ENCODE peak calls at places on chromosomes 6 and 20, in four cellular contexts. Q, S, T and Y are unnamed samples.

GRCh38 chr6:27019651-27020552 is 227.6 kb upstream of the PRSS16 start:
- DNase-seq in Q (peak; percentile 76), S (peak; percentile 89), T (peak; percentile 89), Y (peak; percentile 91)

GRCh38 chr6:11613858-11614257 is 76.3 kb downstream of the TMEM170B start:
- DNase-seq in Q (no peak), S (no peak), T (no peak), Y (no peak)

GRCh38 chr6:166691199-166691598 is 64.1 kb upstream of the RPS6KA2 start:
- DNase-seq in Q (no peak), S (no peak), T (peak; percentile 45), Y (no peak)

GRCh38 chr6:167643716-167644115 is 183.0 kb upstream of the AFDN start:
- DNase-seq in Q (no peak), S (no peak), T (no peak), Y (no peak)

GRCh38 chr20:56343861-56344381 is 14.9 kb upstream of the FAM210B start:
- DNase-seq in Q (peak; percentile 51), S (peak; percentile 56), T (no peak), Y (no peak)

GRCh38 chr6:111480988-111481830 is 1.8 kb downstream of the REV3L start:
- DNase-seq in Q (no peak), S (no peak), T (no peak), Y (no peak)

GRCh38 chr6:361411-362132 is 30.0 kb upstream of the IRF4 start:
- DNase-seq in Q (no peak), S (no peak), T (no peak), Y (no peak)

GRCh38 chr6:161074496-161075140 is 83.0 kb downstream of the MAP3K4 start:
- DNase-seq in Q (no peak), S (no peak), T (no peak), Y (no peak)

GRCh38 chr20:58640446-58640845 is 10.6 kb upstream of the STX16 start:
- DNase-seq in Q (no peak), S (no peak), T (no peak), Y (no peak)

GRCh38 chr6:142647436-142648389 is 297.3 kb downstream of the HIVEP2 start:
- DNase-seq in Q (no peak), S (no peak), T (no peak), Y (no peak)

GRCh38 chr6:170445487-170445886 is 107.6 kb downstream of the PSMB1 start:
- DNase-seq in Q (no peak), S (no peak), T (no peak), Y (no peak)

GRCh38 chr20:5309971-5310370 is 6.8 kb downstream of the PROKR2 start:
- DNase-seq in Q (no peak), S (no peak), T (no peak), Y (no peak)

GRCh38 chr6:148524509-148524908 is 181.9 kb downstream of the SASH1 start:
- DNase-seq in Q (no peak), S (no peak), T (no peak), Y (no peak)

GRCh38 chr20:53984781-53985518 is 85.4 kb downstream of the BCAS1 start:
- DNase-seq in Q (no peak), S (no peak), T (no peak), Y (no peak)

GRCh38 chr6:11538049-11538798 is 675 bp downstream of the TMEM170B start:
- DNase-seq in Q (peak; percentile 30), S (peak; percentile 41), T (no peak), Y (no peak)

GRCh38 chr6:132527791-132528190 is 10.3 kb upstream of the TAAR9 start:
- DNase-seq in Q (no peak), S (no peak), T (no peak), Y (no peak)

GRCh38 chr6:145756170-145756662 is 20.9 kb upstream of the EPM2A start:
- DNase-seq in Q (no peak), S (peak; percentile 34), T (peak; percentile 63), Y (no peak)

GRCh38 chr6:114342826-114343781 is at the start of gene HS3ST5:
- DNase-seq in Q (no peak), S (peak; percentile 25), T (no peak), Y (no peak)

GRCh38 chr6:161128680-161129196 is 137.2 kb downstream of the MAP3K4 start:
- DNase-seq in Q (no peak), S (no peak), T (no peak), Y (no peak)

GRCh38 chr6:13194852-13195251 is 133.5 kb downstream of the TBC1D7 start:
- DNase-seq in Q (peak; percentile 40), S (no peak), T (peak; percentile 43), Y (peak; percentile 11)

GRCh38 chr6:4253604-4254211 is 118.3 kb upstream of the ECI2 start:
- DNase-seq in Q (peak; percentile 32), S (peak; percentile 17), T (peak; percentile 51), Y (peak; percentile 46)

GRCh38 chr6:123091091-123091895 is 95.3 kb downstream of the CLVS2 start:
- DNase-seq in Q (peak; percentile 27), S (no peak), T (no peak), Y (no peak)

GRCh38 chr6:6909111-6909510 is 198.7 kb upstream of the RREB1 start:
- DNase-seq in Q (no peak), S (no peak), T (no peak), Y (no peak)

GRCh38 chr6:27078734-27079357 is 168.7 kb upstream of the PRSS16 start:
- DNase-seq in Q (peak; percentile 31), S (peak; percentile 45), T (peak; percentile 42), Y (peak; percentile 43)

GRCh38 chr6:113825776-113826175 is 31.4 kb upstream of the MARCKS start:
- DNase-seq in Q (peak; percentile 90), S (peak; percentile 93), T (peak; percentile 35), Y (peak; percentile 70)

GRCh38 chr6:37699138-37699766 is 1.6 kb upstream of the MDGA1 start:
- DNase-seq in Q (peak; percentile 64), S (no peak), T (no peak), Y (no peak)

GRCh38 chr20:9838035-9838377 is 870 bp downstream of the PAK5 start:
- DNase-seq in Q (no peak), S (no peak), T (no peak), Y (no peak)

GRCh38 chr20:64119301-64119680 is 11.9 kb upstream of the NPBWR2 start:
- DNase-seq in Q (no peak), S (no peak), T (no peak), Y (no peak)

GRCh38 chr6:165847407-165848098 is 184.5 kb upstream of the PDE10A start:
- DNase-seq in Q (peak; percentile 60), S (no peak), T (peak; percentile 27), Y (no peak)

GRCh38 chr20:17825949-17826843 is 126.4 kb downstream of the BANF2 start:
- DNase-seq in Q (no peak), S (no peak), T (no peak), Y (no peak)

GRCh38 chr20:63151554-63152321 is 64.2 kb downstream of the YTHDF1 start:
- DNase-seq in Q (no peak), S (no peak), T (no peak), Y (no peak)

GRCh38 chr6:93407186-93407585 is 12.2 kb downstream of the EPHA7 start:
- DNase-seq in Q (no peak), S (no peak), T (no peak), Y (no peak)

GRCh38 chr6:35166160-35166919 is 25.2 kb upstream of the TCP11 start:
- DNase-seq in Q (peak; percentile 35), S (no peak), T (no peak), Y (no peak)

GRCh38 chr20:4905195-4905594 is 96.1 kb downstream of the SLC23A2 start:
- DNase-seq in Q (no peak), S (no peak), T (no peak), Y (no peak)

DNA sequence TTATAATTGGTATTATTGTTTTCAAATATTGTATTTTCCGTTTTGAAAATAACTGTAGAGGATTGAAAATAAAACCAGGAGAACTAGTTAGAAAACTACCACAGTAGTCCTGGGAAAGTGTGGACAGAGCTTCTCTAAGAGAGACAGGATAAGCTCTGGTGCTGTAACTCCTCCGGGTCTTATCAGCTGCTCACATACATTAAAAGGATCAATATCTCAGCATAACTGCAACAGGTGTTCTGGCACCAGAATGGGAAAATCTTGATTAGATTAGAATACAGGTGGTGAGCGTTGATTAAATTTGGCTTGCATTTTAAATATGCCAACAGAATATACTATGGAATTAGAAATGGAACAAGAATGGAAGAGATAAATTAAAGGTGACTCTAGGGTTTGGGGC is 1138.9 kb upstream of the ADGRB3 start:
- DNase-seq in Q (no peak), S (no peak), T (no peak), Y (no peak)
- H3K4me3 ChIP-seq in Q (no peak overlapping the region), S (no peak overlapping the region), T (no peak overlapping the region), Y (no peak overlapping the region)

GRCh38 chr20:45971675-45972499 is at the start of gene ZNF335:
- DNase-seq in Q (peak; percentile 95), S (peak; percentile 96), T (peak; percentile 94), Y (peak; percentile 85)
- TF ChIP-seq CTCF in Q (no peak), S (peak; percentile 62), T (peak; percentile 31), Y (no peak)

DNA sequence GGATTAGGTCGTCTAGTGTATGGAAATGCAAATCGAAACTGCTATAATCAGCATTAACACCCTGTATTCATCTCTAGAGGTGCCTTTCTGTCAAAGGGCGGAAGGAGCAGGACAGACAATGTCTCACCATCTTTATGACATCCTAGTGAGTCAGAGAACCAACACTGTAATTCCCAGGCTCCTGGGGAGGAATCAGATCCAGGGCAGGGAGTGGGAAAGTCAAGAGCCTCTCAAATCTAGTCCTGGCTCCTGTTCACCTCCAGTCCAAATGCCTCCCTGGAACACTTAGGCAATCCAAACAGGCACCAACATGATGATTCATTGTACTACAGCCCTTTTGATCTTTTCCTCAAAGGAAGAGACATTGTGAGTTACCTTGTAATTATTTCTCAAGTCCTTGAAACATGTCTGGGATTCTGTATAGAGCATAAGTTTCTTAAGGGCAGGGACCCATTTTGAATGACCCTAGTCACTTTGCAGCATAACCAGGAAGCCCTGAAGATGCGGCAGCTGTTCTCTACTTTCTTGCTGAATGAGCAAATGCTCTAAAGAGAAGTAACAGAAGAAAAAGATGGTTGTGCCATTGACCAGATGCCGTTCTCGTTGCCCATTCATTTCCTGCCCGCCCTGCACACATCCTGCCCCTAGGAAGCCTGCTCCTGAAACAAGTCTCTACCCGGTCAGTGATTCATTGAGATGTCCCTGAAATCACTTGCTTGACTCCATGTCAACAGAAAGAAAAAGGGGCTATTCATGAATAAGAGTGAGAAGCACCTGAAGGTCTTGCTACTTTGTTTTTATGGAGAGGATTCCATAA is 112.8 kb upstream of the JARID2 start:
- DNase-seq in Q (no peak), S (no peak), T (peak; percentile 29), Y (no peak)
- H3K4me3 ChIP-seq in Q (no peak overlapping the region), S (no peak overlapping the region), T (no peak overlapping the region), Y (no peak overlapping the region)

DNA sequence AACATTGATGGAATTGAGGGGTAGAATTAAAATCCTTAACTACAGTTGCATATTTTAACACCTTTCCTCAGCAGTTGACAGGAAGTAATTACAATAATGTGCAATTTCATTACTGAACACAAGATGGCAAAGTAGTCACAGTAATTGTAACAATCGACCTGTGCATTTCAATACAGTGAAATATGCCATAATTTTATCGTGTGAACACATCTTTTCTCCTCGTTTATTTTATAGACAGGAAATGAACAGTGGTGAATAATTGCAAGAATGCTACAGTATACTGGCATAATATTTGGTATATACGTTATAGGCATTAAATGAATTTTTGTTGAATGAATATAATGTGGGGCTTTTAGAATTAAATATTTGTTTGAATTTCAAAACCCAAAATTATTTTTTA is 25.0 kb downstream of the CYB5R4 start:
- DNase-seq in Q (no peak), S (no peak), T (no peak), Y (no peak)
- TF ChIP-seq CTCF in Q (no peak), S (peak; percentile 77), T (peak; percentile 73), Y (peak; percentile 74)

DNA sequence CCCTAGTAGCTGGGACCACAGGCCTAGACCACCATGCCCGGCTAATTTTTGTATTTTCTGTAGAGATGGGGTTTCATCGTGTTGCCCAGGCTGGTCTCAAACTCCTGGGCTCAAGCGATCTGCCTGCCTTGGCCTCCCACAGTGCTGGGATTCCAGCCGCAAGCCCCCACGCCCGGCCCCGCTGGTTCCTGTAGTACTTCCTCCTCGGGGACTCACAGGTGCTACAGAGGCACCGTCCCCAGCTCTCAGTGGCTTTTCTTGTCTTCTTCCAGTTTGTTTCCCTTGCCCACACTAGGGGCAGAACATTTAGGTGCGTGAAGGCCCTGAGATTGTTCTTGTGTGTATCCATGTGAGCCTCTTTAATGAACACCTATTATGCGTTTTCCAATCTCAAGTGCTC is 773 bp upstream of the ZBP1 start:
- DNase-seq in Q (no peak), S (no peak), T (no peak), Y (no peak)
- H3K4me3 ChIP-seq in Q (no peak overlapping the region), S (no peak overlapping the region), T (no peak overlapping the region), Y (no peak overlapping the region)